ENCODE peak calls at places on chromosomes 4 and X, in ten cellular contexts. O, L, Q, E, B, F, Z, M, X and W are unnamed samples.

GRCh38 chrX:48068096-48068887 is 3.1 kb downstream of the ZNF630 start:
- DNase-seq in E (no peak), F (no peak), X (no peak), Z (no peak), M (no peak), L (no peak), Q (no peak), O (no peak), B (no peak), W (no peak)

GRCh38 chr4:1418494-1419285 is 12.4 kb upstream of the NKX1-1 start:
- DNase-seq in F (no peak), O (no peak), Q (no peak), B (no peak), M (no peak), Z (no peak), X (no peak), E (no peak), L (no peak), W (no peak)

GRCh38 chr4:6109842-6110560 is 90.3 kb downstream of the JAKMIP1 start:
- DNase-seq in X (no peak), B (no peak), L (no peak), E (no peak), O (no peak), Q (no peak), Z (no peak), F (no peak), M (no peak), W (peak; percentile 85)

GRCh38 chrX:6959006-6959405 is 188.5 kb upstream of the STS start:
- DNase-seq in M (no peak), Q (no peak), B (no peak), Z (no peak), O (no peak), F (no peak), E (no peak), L (no peak), X (no peak), W (peak; percentile 30)

GRCh38 chrX:23505531-23506303 is 161.6 kb upstream of the PRDX4 start:
- DNase-seq in O (no peak), L (no peak), F (no peak), Z (no peak), E (no peak), X (no peak), M (no peak), Q (no peak), B (no peak), W (no peak)

GRCh38 chr4:94127707-94128328 is 79.8 kb upstream of the SMARCAD1 start:
- DNase-seq in O (peak; percentile 29), M (peak; percentile 46), B (no peak), Z (no peak), X (peak; percentile 59), F (peak; percentile 29), L (no peak), E (no peak), Q (no peak), W (no peak)

GRCh38 chrX:1355131-1355799 is 18.7 kb downstream of the IL3RA start:
- DNase-seq in O (no peak), E (no peak), Z (no peak), X (no peak), L (no peak), M (no peak), B (no peak), Q (no peak), F (no peak), W (peak; percentile 63)

GRCh38 chr4:108762559-108763225 is at the start of gene ETNPPL:
- DNase-seq in O (peak; percentile 4), M (no peak), F (no peak), B (peak; percentile 27), L (peak; percentile 18), Z (peak; percentile 49), X (no peak), Q (peak; percentile 7), E (peak; percentile 10), W (peak; percentile 79)

GRCh38 chr4:149980941-149981340 is 97.3 kb upstream of the DCLK2 start:
- DNase-seq in L (peak; percentile 13), B (peak; percentile 63), M (peak; percentile 74), F (peak; percentile 65), Z (peak; percentile 10), E (peak; percentile 38), O (peak; percentile 44), Q (no peak), X (peak; percentile 15), W (peak; percentile 60)

GRCh38 chrX:72128881-72129280 is 2.8 kb downstream of the RTL5 start:
- DNase-seq in E (peak; percentile 24), O (peak; percentile 18), B (no peak), M (no peak), F (no peak), L (no peak), Z (no peak), Q (no peak), X (peak; percentile 7), W (peak; percentile 55)

GRCh38 chr4:121062466-121062975 is 9.8 kb downstream of the NDNF start:
- DNase-seq in X (no peak), M (peak; percentile 19), E (no peak), L (peak; percentile 59), O (no peak), B (no peak), Q (no peak), Z (no peak), F (no peak), W (no peak)

GRCh38 chr4:16893141-16893571 is 5.3 kb downstream of the LDB2 start:
- DNase-seq in X (no peak), M (peak; percentile 58), O (no peak), Q (no peak), E (no peak), F (peak; percentile 34), Z (no peak), L (no peak), B (peak; percentile 26), W (no peak)

GRCh38 chr4:80104927-80105326 is 31.9 kb upstream of the ANTXR2 start:
- DNase-seq in O (no peak), M (no peak), E (no peak), F (no peak), Q (no peak), L (no peak), B (no peak), X (no peak), Z (no peak), W (no peak)

GRCh38 chr4:185542626-185543336 is 7.5 kb upstream of the PDLIM3 start:
- DNase-seq in M (peak; percentile 83), O (no peak), E (no peak), L (no peak), Q (no peak), B (no peak), F (peak; percentile 46), Z (no peak), X (no peak), W (no peak)

GRCh38 chrX:9598344-9598743 is 133.5 kb downstream of the TBL1X start:
- DNase-seq in Z (no peak), M (no peak), X (no peak), E (no peak), Q (no peak), L (no peak), O (no peak), B (no peak), F (no peak), W (no peak)

GRCh38 chrX:150575415-150575814 is 7.0 kb downstream of the MTM1 start:
- DNase-seq in B (peak; percentile 16), M (peak; percentile 49), Z (no peak), L (no peak), Q (no peak), F (peak; percentile 33), E (peak; percentile 47), O (peak; percentile 81), X (no peak), W (no peak)

GRCh38 chr4:170464614-170465197 is 374.9 kb upstream of the AADAT start:
- DNase-seq in M (no peak), X (no peak), E (no peak), Z (no peak), B (no peak), Q (no peak), F (no peak), O (no peak), L (no peak), W (no peak)

GRCh38 chrX:11040405-11040804 is 70.7 kb upstream of the HCCS start:
- DNase-seq in E (no peak), X (no peak), L (no peak), B (no peak), Z (no peak), M (peak; percentile 11), F (no peak), Q (no peak), O (no peak), W (no peak)

GRCh38 chr4:80184053-80184790 is 13.1 kb upstream of the PRDM8 start:
- DNase-seq in F (peak; percentile 82), X (peak; percentile 87), O (peak; percentile 80), E (peak; percentile 97), M (peak; percentile 85), Z (peak; percentile 87), Q (peak; percentile 72), L (peak; percentile 78), B (peak; percentile 91), W (peak; percentile 96)

GRCh38 chrX:5683996-5684395 is 544.7 kb downstream of the NLGN4X start:
- DNase-seq in X (no peak), O (no peak), F (no peak), L (no peak), B (no peak), E (no peak), Z (no peak), M (no peak), Q (no peak), W (no peak)

GRCh38 chr4:40736910-40737309 is 12.8 kb upstream of the NSUN7 start:
- DNase-seq in O (peak; percentile 39), L (no peak), E (no peak), X (peak; percentile 42), F (peak; percentile 22), B (peak; percentile 15), Z (no peak), M (peak; percentile 54), Q (no peak), W (no peak)

GRCh38 chr4:40750461-40751258 is 905 bp downstream of the NSUN7 start:
- DNase-seq in M (peak; percentile 11), X (no peak), B (no peak), L (no peak), Z (no peak), O (no peak), Q (no peak), F (no peak), E (no peak), W (peak; percentile 34)

GRCh38 chrX:108270739-108271396 is 167.4 kb downstream of the COL4A6 start:
- DNase-seq in F (peak; percentile 12), Z (no peak), E (no peak), L (no peak), X (no peak), Q (no peak), O (peak; percentile 58), B (no peak), M (peak; percentile 21), W (no peak)

GRCh38 chr4:143441678-143442077 is 71.8 kb upstream of the SMARCA5 start:
- DNase-seq in B (no peak), M (no peak), Q (no peak), F (no peak), Z (peak; percentile 3), E (no peak), L (no peak), X (no peak), O (no peak), W (no peak)

GRCh38 chrX:149567621-149568417 is 18.1 kb upstream of the HSFX3 start:
- DNase-seq in X (no peak), Q (no peak), M (no peak), F (no peak), L (no peak), O (no peak), Z (no peak), B (no peak), E (no peak), W (no peak)

GRCh38 chr4:21470531-21470930 is 478.0 kb downstream of the KCNIP4 start:
- DNase-seq in L (no peak), Z (no peak), M (peak; percentile 5), O (peak; percentile 77), B (no peak), Q (no peak), F (no peak), E (no peak), X (no peak), W (no peak)